ENCODE peak calls at places on chromosome 14, in seven cellular contexts. U, V, H, G, S, R and T are unnamed samples.

GRCh38 chr14:37172024-37172869 is at the start of gene SLC25A21:
- DNase-seq in U (peak), V (peak), H (peak), G (peak), S (peak), R (peak), T (peak)

GRCh38 chr14:68921666-68922065 is 57.4 kb downstream of the ACTN1 start:
- DNase-seq in U (no peak), V (no peak), H (no peak), G (no peak), S (no peak), R (no peak), T (no peak)

GRCh38 chr14:64692189-64692588 is 12.0 kb upstream of the PLEKHG3 start:
- DNase-seq in U (no peak), V (no peak), H (no peak), G (no peak), S (no peak), R (no peak), T (no peak)

GRCh38 chr14:100486025-100486828 is 101.0 kb downstream of the BEGAIN start:
- DNase-seq in U (peak), V (peak), H (peak), G (peak), S (peak), R (peak), T (peak)

GRCh38 chr14:53581497-53581896 is 375.1 kb downstream of the BMP4 start:
- DNase-seq in U (no peak), V (no peak), H (no peak), G (no peak), S (no peak), R (no peak), T (no peak)

GRCh38 chr14:39265032-39265431 is 31.3 kb downstream of the MIA2 start:
- DNase-seq in U (no peak), V (no peak), H (no peak), G (no peak), S (no peak), R (no peak), T (peak)

GRCh38 chr14:105060751-105061427 is 4.3 kb downstream of the GPR132 start:
- DNase-seq in U (no peak), V (peak), H (no peak), G (no peak), S (no peak), R (peak), T (no peak)

GRCh38 chr14:53999061-53999488 is 42.5 kb upstream of the BMP4 start:
- DNase-seq in U (no peak), V (peak), H (no peak), G (no peak), S (no peak), R (no peak), T (no peak)

GRCh38 chr14:57485635-57486034 is 8.0 kb downstream of the CCDC198 start:
- DNase-seq in U (no peak), V (no peak), H (no peak), G (no peak), S (no peak), R (no peak), T (no peak)

GRCh38 chr14:42779024-42779423 is 1172.3 kb downstream of the LRFN5 start:
- DNase-seq in U (no peak), V (no peak), H (no peak), G (no peak), S (no peak), R (no peak), T (no peak)

GRCh38 chr14:87343641-87344040 is 649.3 kb downstream of the GALC start:
- DNase-seq in U (no peak), V (no peak), H (no peak), G (no peak), S (no peak), R (no peak), T (no peak)

GRCh38 chr14:75985618-75986438 is at the start of gene IFT43:
- DNase-seq in U (peak), V (peak), H (peak), G (peak), S (peak), R (peak), T (peak)

GRCh38 chr14:104388011-104388521 is 191.5 kb upstream of the C14orf180 start:
- DNase-seq in U (no peak), V (no peak), H (no peak), G (no peak), S (no peak), R (no peak), T (no peak)

GRCh38 chr14:99286761-99287160 is 14.8 kb upstream of the BCL11B start:
- DNase-seq in U (no peak), V (no peak), H (no peak), G (no peak), S (no peak), R (no peak), T (no peak)
- H3K4me3 ChIP-seq in U (no peak), V (no peak), H (no peak), G (no peak), S (no peak), R (no peak), T (no peak)

DNA sequence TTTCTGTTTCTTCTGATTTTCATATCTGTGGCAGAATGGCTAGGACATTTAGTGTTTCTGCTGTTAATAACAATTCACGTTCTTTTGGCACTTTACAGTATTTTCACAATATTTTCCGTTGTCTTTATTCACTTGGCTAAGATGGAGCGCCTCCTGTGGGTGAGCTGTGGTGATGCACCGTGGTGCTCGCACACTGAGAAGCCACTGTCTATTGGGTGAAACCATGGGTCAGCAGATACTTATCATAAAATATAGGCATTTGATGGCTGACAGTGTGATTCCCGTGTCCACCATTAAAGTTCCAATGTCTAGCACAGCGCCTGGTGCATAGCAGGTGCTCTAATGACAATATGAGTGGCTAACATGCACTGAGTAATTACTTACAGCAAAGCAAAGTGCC is 141.8 kb downstream of the VRK1 start:
- DNase-seq in U (no peak), V (no peak), H (no peak), G (no peak), S (no peak), R (no peak), T (no peak)
- TF ChIP-seq CTCF in U (no peak), V (no peak), H (no peak), G (no peak), S (no peak), R (no peak), T (peak)

GRCh38 chr14:79631276-79631675 is 580.0 kb downstream of the DIO2 start:
- DNase-seq in U (no peak), V (no peak), H (no peak), G (no peak), S (no peak), R (no peak), T (no peak)
- H3K27ac ChIP-seq in U (no peak), V (no peak), H (no peak), G (no peak), S (no peak), R (no peak), T (no peak)

DNA sequence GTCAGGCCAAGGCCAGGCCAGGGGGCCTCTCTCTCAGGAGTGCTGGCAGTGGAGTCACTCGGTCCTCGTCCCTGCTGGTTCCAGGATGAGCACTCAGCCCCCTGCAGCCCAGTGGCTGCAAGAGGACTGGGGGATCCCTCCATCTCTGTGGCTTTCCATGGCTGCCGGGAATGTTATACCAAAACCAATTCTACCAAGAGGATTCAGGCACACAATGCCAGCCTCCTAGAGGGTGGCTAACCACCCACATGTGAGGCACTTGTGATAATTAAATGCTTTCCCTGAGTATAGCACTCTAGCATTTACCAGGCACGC is 21.9 kb downstream of the ASB2 start:
- DNase-seq in U (no peak), V (peak), H (no peak), G (no peak), S (no peak), R (no peak), T (no peak)
- H3K4me3 ChIP-seq in U (no peak), V (peak), H (no peak), G (no peak), S (no peak), R (no peak), T (no peak)

GRCh38 chr14:99041141-99041819 is 230.7 kb downstream of the BCL11B start:
- DNase-seq in U (no peak), V (no peak), H (no peak), G (no peak), S (no peak), R (no peak), T (no peak)

GRCh38 chr14:99040711-99041110 is 231.3 kb downstream of the BCL11B start:
- DNase-seq in U (no peak), V (no peak), H (no peak), G (no peak), S (no peak), R (no peak), T (no peak)

GRCh38 chr14:99039316-99040041 is 232.5 kb downstream of the BCL11B start:
- DNase-seq in U (no peak), V (no peak), H (no peak), G (no peak), S (no peak), R (no peak), T (no peak)

GRCh38 chr14:99038401-99038800 is 233.6 kb downstream of the BCL11B start:
- DNase-seq in U (no peak), V (no peak), H (no peak), G (no peak), S (no peak), R (no peak), T (no peak)

DNA sequence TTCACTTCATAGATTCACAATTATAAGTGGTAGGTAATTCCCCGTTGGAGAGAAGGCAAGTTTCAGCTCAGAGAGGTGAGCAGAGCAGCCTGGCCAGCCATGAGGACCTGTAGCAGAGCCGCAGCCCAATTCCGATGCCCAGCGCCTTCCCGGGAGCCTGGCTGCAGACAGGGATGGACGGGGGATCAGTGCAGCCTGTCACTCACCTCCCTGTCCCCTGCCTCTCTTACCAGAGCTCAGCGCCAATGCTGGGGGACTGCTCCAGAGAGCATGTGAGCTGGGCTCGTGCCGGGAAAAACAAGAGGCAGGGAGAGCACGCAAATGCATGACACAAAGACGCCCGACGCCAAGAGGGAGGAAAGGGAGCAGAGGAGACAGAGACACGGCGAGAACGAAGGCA is 231.9 kb downstream of the BCL11B start:
- DNase-seq in U (no peak), V (no peak), H (no peak), G (no peak), S (no peak), R (no peak), T (no peak)
- TF ChIP-seq CTCF in U (no peak), V (no peak), H (no peak), G (no peak), S (no peak), R (no peak), T (no peak)

DNA sequence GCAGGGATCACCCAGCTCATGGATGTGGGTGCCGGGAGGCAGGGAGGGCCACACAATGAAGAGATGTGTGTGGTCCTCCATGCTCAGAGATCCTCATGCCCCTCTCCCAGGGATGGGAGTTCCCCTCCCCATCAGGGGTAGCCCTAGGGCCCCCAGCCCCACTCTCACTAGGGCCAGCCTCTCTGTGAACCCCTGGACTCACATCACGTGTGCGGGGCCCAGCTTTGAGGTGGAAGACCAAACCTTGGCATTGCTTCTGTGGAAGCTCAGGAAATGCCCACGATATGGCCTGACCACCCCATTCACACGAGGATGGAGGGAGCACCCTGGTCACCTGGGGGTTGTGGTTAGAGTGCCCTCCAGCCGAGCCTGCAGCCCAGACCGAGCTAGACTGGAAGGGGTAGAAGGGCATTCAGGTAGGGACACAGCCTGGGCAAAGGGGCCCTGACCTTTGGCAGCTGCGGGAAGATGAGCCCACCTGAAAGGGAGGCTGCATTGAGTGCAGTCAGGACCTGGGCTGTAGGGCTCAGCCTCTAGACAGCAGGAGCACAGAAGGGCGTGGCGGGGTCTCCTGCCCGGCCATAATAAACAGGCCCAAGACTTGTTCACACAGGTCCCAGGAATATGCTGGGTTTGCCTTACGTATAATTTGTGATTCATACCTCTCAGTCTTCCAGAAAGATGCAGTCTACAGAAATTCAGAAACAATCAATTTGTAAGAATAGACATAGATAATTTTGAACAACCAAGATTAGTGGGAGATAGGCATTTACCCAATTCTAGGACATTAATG is 34.8 kb upstream of the RCOR1 start:
- DNase-seq in U (no peak), V (no peak), H (no peak), G (no peak), S (no peak), R (no peak), T (no peak)
- H3K27ac ChIP-seq in U (no peak), V (no peak), H (no peak), G (no peak), S (no peak), R (no peak), T (no peak)

DNA sequence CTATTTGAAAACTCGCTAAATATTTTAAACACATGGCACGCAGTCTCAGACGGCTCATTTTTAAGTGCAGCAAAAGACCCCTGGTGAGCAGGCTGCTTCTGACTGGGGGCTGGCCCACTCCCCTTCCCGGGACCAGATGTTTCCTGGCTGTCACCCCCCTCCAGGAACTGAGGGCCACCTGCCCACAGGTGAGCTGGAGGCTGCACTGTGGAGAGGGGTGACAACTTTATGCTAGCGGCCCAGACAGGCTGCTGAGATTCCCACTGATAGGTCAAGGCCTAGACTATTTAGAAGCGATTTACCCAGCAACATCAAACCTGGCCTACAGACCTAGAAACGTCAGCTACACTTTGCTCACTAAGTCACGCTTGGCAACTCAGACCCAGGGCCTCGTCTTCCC is 92.1 kb downstream of the BCL11B start:
- DNase-seq in U (no peak), V (no peak), H (no peak), G (no peak), S (no peak), R (no peak), T (no peak)
- H3K4me3 ChIP-seq in U (no peak), V (no peak), H (no peak), G (no peak), S (no peak), R (no peak), T (no peak)

GRCh38 chr14:23006544-23007419 is 3.2 kb downstream of the C14orf93 start:
- DNase-seq in U (peak), V (peak), H (peak), G (peak), S (peak), R (peak), T (peak)
- TF ChIP-seq CTCF in U (no peak), V (peak), H (no peak), G (peak), S (no peak), R (peak), T (peak)